ENCODE peak calls at places on chromosomes 12 and 14, in seven cellular contexts. L is A172, H is aorta, X is spleen, G is amniotic stem cell, M is NCI-H2029, F is ovary. Y is an unnamed sample.

GRCh38 chr14:55381040-55381439 is 30.6 kb downstream of the ATG14 start:
- DNase-seq in F (no peak), L (no peak), X (no peak), G (no peak), H (no peak), M (no peak), Y (no peak)

GRCh38 chr12:82182601-82183000 is 175.6 kb downstream of the CCDC59 start:
- DNase-seq in H (no peak), X (no peak), L (peak; percentile 36), F (no peak), M (no peak), G (no peak), Y (no peak)

GRCh38 chr14:100662850-100663527 is 63.7 kb upstream of the DLK1 start:
- DNase-seq in H (peak; percentile 69), G (no peak), L (no peak), X (peak; percentile 87), F (peak; percentile 82), M (peak; percentile 34), Y (peak; percentile 80)

GRCh38 chr12:6952121-6952859 is 1.1 kb downstream of the PTPN6 start:
- DNase-seq in M (no peak), X (peak; percentile 84), H (peak; percentile 46), L (no peak), G (no peak), F (no peak), Y (peak; percentile 59)

GRCh38 chr14:69321601-69322330 is 61.8 kb downstream of the GALNT16 start:
- DNase-seq in G (no peak), L (no peak), H (no peak), M (no peak), X (peak; percentile 59), F (peak; percentile 44), Y (peak; percentile 36)

GRCh38 chr14:76576047-76576741 is 185.1 kb upstream of the VASH1 start:
- DNase-seq in G (no peak), M (peak; percentile 69), H (no peak), X (no peak), F (no peak), L (peak; percentile 7), Y (no peak)

GRCh38 chr14:61397607-61398006 is 76.2 kb downstream of the PRKCH start:
- DNase-seq in M (no peak), H (no peak), X (no peak), F (no peak), G (no peak), L (no peak), Y (no peak)

GRCh38 chr14:64038857-64039542 is 186.2 kb downstream of the SYNE2 start:
- DNase-seq in L (no peak), G (no peak), M (no peak), H (no peak), X (no peak), F (no peak), Y (no peak)

GRCh38 chr12:45338272-45338671 is 122.4 kb downstream of the ANO6 start:
- DNase-seq in M (no peak), F (no peak), L (no peak), H (no peak), X (no peak), G (no peak), Y (no peak)

GRCh38 chr12:94187351-94187750 is 39.0 kb downstream of the PLXNC1 start:
- DNase-seq in F (no peak), X (no peak), G (no peak), M (no peak), L (no peak), H (no peak), Y (no peak)

GRCh38 chr14:73460691-73461127 is 2.4 kb upstream of the NUMB start:
- DNase-seq in L (peak; percentile 14), X (no peak), H (no peak), F (no peak), G (no peak), M (no peak), Y (no peak)

GRCh38 chr12:75766263-75767160 is 255.1 kb upstream of the KRR1 start:
- DNase-seq in F (no peak), X (no peak), M (no peak), G (no peak), L (peak; percentile 80), H (no peak), Y (no peak)

GRCh38 chr14:34368115-34368970 is 93.7 kb downstream of the SPTSSA start:
- DNase-seq in X (no peak), F (no peak), H (no peak), L (no peak), M (no peak), G (no peak), Y (no peak)